ENCODE peak calls at places on chromosomes 3 and 15, in nine cellular contexts. R is Peyer's patch; J is stimulated activated CD4-positive, alpha-beta T cell treated with anti-CD3 and anti-CD28 coated beads, Interleukin-4, amount 100 ng/mL, for 24 hours; D is NCI-H748 treated with DMSO at 0.1 percent for 48 hours; E is heart right ventricle; O is activated T-helper 1 cell treated with Interleukin-2 at 50 U/mL for 16 hours; P is adipocyte; A is activated gamma-delta T cell treated with Interleukin-2 at 50 U/mL for 16 hours; M is progenitor cell of endocrine pancreas. B is an unnamed sample.

GRCh38 chr15:50886611-50887350 is 21.7 kb upstream of the AP4E1 start:
- DNase-seq in A (no peak), J (no peak), E (no peak), O (no peak), M (no peak), D (no peak), R (no peak), P (no peak), B (no peak)

GRCh38 chr3:49671291-49672288 is 2.6 kb upstream of the APEH start:
- DNase-seq in P (peak), J (peak), O (peak), R (peak), D (no peak), E (peak), A (peak), M (peak), B (peak)

GRCh38 chr15:38781196-38781595 is 216.6 kb upstream of the RASGRP1 start:
- DNase-seq in R (no peak), A (no peak), O (no peak), P (peak), J (no peak), M (no peak), D (no peak), E (no peak), B (no peak)

GRCh38 chr3:182980204-182981037 is at the start of gene DCUN1D1:
- DNase-seq in E (peak), J (peak), M (peak), P (peak), O (peak), D (peak), R (peak), A (peak), B (peak)

GRCh38 chr3:13587442-13587841 is 38.5 kb downstream of the FBLN2 start:
- DNase-seq in J (no peak), R (no peak), P (no peak), A (no peak), M (no peak), O (no peak), D (no peak), E (no peak), B (no peak)

GRCh38 chr3:58899159-58899952 is 150.5 kb downstream of the CFAP20DC start:
- DNase-seq in E (peak), D (no peak), P (peak), M (no peak), O (no peak), J (peak), A (peak), R (peak), B (peak)

GRCh38 chr15:23759964-23760363 is 72.9 kb upstream of the NDN start:
- DNase-seq in E (no peak), J (no peak), P (no peak), D (no peak), M (no peak), A (no peak), O (no peak), R (no peak), B (no peak)

GRCh38 chr15:79673416-79674123 is 223.2 kb downstream of the MTHFS start:
- DNase-seq in J (no peak), M (no peak), A (no peak), E (no peak), R (no peak), D (no peak), O (no peak), P (peak), B (no peak)

GRCh38 chr15:77179541-77179998 is 108.7 kb upstream of the TSPAN3 start:
- DNase-seq in P (no peak), M (no peak), J (peak), R (no peak), D (no peak), E (no peak), O (no peak), A (no peak), B (no peak)

GRCh38 chr3:151969026-151969658 is 95.7 kb downstream of the SUCNR1 start:
- DNase-seq in O (no peak), D (no peak), A (no peak), E (no peak), M (no peak), R (no peak), P (no peak), J (no peak), B (no peak)

GRCh38 chr3:27165348-27165747 is 203.8 kb downstream of the NEK10 start:
- DNase-seq in M (no peak), P (peak), D (no peak), J (no peak), O (no peak), E (no peak), A (no peak), R (no peak), B (no peak)

GRCh38 chr3:70919661-70920060 is 607.2 kb upstream of the MDFIC2 start:
- DNase-seq in P (no peak), R (no peak), E (no peak), A (no peak), D (no peak), J (no peak), O (no peak), M (no peak), B (no peak)

GRCh38 chr3:121231872-121232271 is 313.9 kb downstream of the POLQ start:
- DNase-seq in A (no peak), E (no peak), O (no peak), R (no peak), M (no peak), D (no peak), J (no peak), P (no peak), B (no peak)

GRCh38 chr3:14148041-14148985 is 23.5 kb downstream of the TMEM43 start:
- DNase-seq in D (no peak), O (no peak), E (no peak), M (no peak), P (no peak), A (no peak), J (no peak), R (no peak), B (no peak)

GRCh38 chr15:51450001-51450400 is 108.5 kb downstream of the GLDN start:
- DNase-seq in O (no peak), E (no peak), D (no peak), A (no peak), R (no peak), M (no peak), J (no peak), P (no peak), B (no peak)

GRCh38 chr3:23926736-23927135 is 9.8 kb downstream of the RPL15 start:
- DNase-seq in M (no peak), D (no peak), E (no peak), R (no peak), O (no peak), A (no peak), P (no peak), J (no peak), B (no peak)

GRCh38 chr3:71063768-71064287 is 519.7 kb downstream of the FOXP1 start:
- DNase-seq in J (peak), D (no peak), M (no peak), A (peak), P (peak), R (peak), E (peak), O (no peak), B (peak)

GRCh38 chr3:33694944-33695343 is 23.1 kb downstream of the CLASP2 start:
- DNase-seq in D (no peak), M (no peak), P (no peak), O (no peak), E (no peak), A (no peak), R (no peak), J (no peak), B (no peak)

GRCh38 chr3:43792904-43793303 is 102.2 kb downstream of the ABHD5 start:
- DNase-seq in A (no peak), R (no peak), J (no peak), P (peak), D (no peak), E (no peak), M (no peak), O (no peak), B (no peak)

GRCh38 chr3:67362686-67363085 is 291.7 kb downstream of the SUCLG2 start:
- DNase-seq in R (no peak), A (no peak), E (no peak), P (no peak), O (no peak), J (peak), M (no peak), D (no peak), B (no peak)

GRCh38 chr3:101687142-101687931 is 819 bp upstream of the RPL24 start:
- DNase-seq in D (no peak), P (peak), O (no peak), R (no peak), J (no peak), M (no peak), E (no peak), A (no peak), B (no peak)

GRCh38 chr15:65655026-65655425 is 33.3 kb downstream of the SLC24A1 start:
- DNase-seq in P (peak), E (no peak), O (no peak), R (no peak), M (no peak), J (no peak), D (no peak), A (no peak), B (no peak)

GRCh38 chr3:24494616-24495333 is at the start of gene THRB:
- DNase-seq in O (no peak), D (no peak), P (peak), J (no peak), E (peak), A (no peak), M (peak), R (peak), B (peak)

GRCh38 chr3:50415066-50415465 is 55.7 kb upstream of the TMEM115 start:
- DNase-seq in D (no peak), J (no peak), R (no peak), A (no peak), O (no peak), P (no peak), E (no peak), M (no peak), B (no peak)

GRCh38 chr3:58205981-58206380 is 4.8 kb downstream of the DNASE1L3 start:
- DNase-seq in M (no peak), O (no peak), A (no peak), R (no peak), J (no peak), P (no peak), E (no peak), D (no peak), B (no peak)

GRCh38 chr3:176776622-176777021 is 420.7 kb downstream of the TBL1XR1 start:
- DNase-seq in O (no peak), R (no peak), M (no peak), J (no peak), D (peak), P (no peak), E (no peak), A (no peak), B (no peak)

GRCh38 chr15:94182883-94183282 is 48.5 kb upstream of the MCTP2 start:
- DNase-seq in A (no peak), M (no peak), J (no peak), R (no peak), P (no peak), O (no peak), E (no peak), D (no peak), B (no peak)

GRCh38 chr3:175187586-175187985 is 328.5 kb downstream of the NAALADL2 start:
- DNase-seq in A (no peak), P (no peak), O (no peak), M (no peak), E (no peak), R (no peak), D (no peak), J (no peak), B (no peak)

GRCh38 chr15:85379403-85380131 is 836 bp upstream of the AKAP13 start:
- DNase-seq in R (peak), A (peak), J (peak), D (no peak), O (peak), M (no peak), E (no peak), P (peak), B (peak)

GRCh38 chr3:37814547-37814946 is 47.1 kb upstream of the CTDSPL start:
- DNase-seq in D (no peak), O (no peak), M (no peak), R (no peak), A (no peak), P (peak), E (no peak), J (no peak), B (no peak)

GRCh38 chr3:134388748-134389485 is 14.7 kb upstream of the AMOTL2 start:
- DNase-seq in R (no peak), M (no peak), O (no peak), A (no peak), D (no peak), E (no peak), J (no peak), P (no peak), B (no peak)

GRCh38 chr3:42667096-42667522 is 13.6 kb downstream of the ZBTB47 start:
- DNase-seq in P (no peak), R (no peak), O (no peak), E (no peak), J (no peak), A (no peak), M (peak), D (no peak), B (no peak)

GRCh38 chr15:39191871-39192281 is 389.0 kb upstream of the THBS1 start:
- DNase-seq in E (no peak), P (peak), J (no peak), O (no peak), R (no peak), M (no peak), A (no peak), D (no peak), B (no peak)

GRCh38 chr15:50906954-50907865 is 1.3 kb upstream of the AP4E1 start:
- DNase-seq in M (no peak), E (no peak), O (peak), R (no peak), D (no peak), A (peak), J (peak), P (peak), B (peak)

GRCh38 chr3:177764377-177764912 is 567.2 kb upstream of the TBL1XR1 start:
- DNase-seq in E (no peak), O (no peak), M (no peak), J (no peak), R (no peak), P (peak), D (no peak), A (no peak), B (no peak)

GRCh38 chr3:99638244-99638948 is at the start of gene COL8A1:
- DNase-seq in P (peak), A (no peak), R (no peak), J (no peak), O (no peak), M (no peak), D (no peak), E (peak), B (peak)

GRCh38 chr3:177603137-177603603 is 405.9 kb upstream of the TBL1XR1 start:
- DNase-seq in O (no peak), M (no peak), D (no peak), A (no peak), P (no peak), R (no peak), E (no peak), J (no peak), B (no peak)

GRCh38 chr3:8210752-8211405 is 290.7 kb upstream of the LMCD1 start:
- DNase-seq in A (no peak), R (no peak), D (no peak), M (no peak), O (no peak), J (no peak), E (no peak), P (no peak), B (no peak)

GRCh38 chr3:52262447-52262846 is 16.0 kb downstream of the WDR82 start:
- DNase-seq in O (no peak), P (no peak), D (no peak), M (no peak), A (no peak), E (no peak), R (no peak), J (no peak), B (no peak)